ENCODE peak calls at places on chromosomes 7 and 10, in five cellular contexts. F is GM13977, S is foreskin fibroblast, R is MCF 10A, M is K562. J is an unnamed sample.

GRCh38 chr7:159156436-159157245 is 12.0 kb upstream of the VIPR2 start:
- DNase-seq in F (no peak), S (no peak), R (no peak), M (no peak), J (no peak)

GRCh38 chr7:32894171-32894570 is 2.6 kb upstream of the KBTBD2 start:
- DNase-seq in F (no peak), S (no peak), R (no peak), M (no peak), J (no peak)

GRCh38 chr7:8185907-8186306 is 76.1 kb downstream of the ICA1 start:
- DNase-seq in F (no peak), S (no peak), R (no peak), M (no peak), J (no peak)

GRCh38 chr10:80196270-80196949 is 8.9 kb downstream of the ANXA11 start:
- DNase-seq in F (no peak), S (peak; percentile 55), R (peak; percentile 93), M (no peak), J (no peak)

GRCh38 chr7:127666602-127667001 is 14.6 kb downstream of the SND1 start:
- DNase-seq in F (no peak), S (no peak), R (no peak), M (no peak), J (no peak)

GRCh38 chr10:17232276-17232987 is 4.4 kb downstream of the VIM start:
- DNase-seq in F (peak; percentile 46), S (no peak), R (no peak), M (no peak), J (peak; percentile 23)

GRCh38 chr10:818010-818409 is 113.5 kb downstream of the LARP4B start:
- DNase-seq in F (no peak), S (no peak), R (no peak), M (no peak), J (no peak)

GRCh38 chr10:13637303-13637856 is 50.6 kb downstream of the PRPF18 start:
- DNase-seq in F (no peak), S (no peak), R (no peak), M (no peak), J (no peak)

GRCh38 chr10:97468162-97468561 is 22.2 kb downstream of the ZDHHC16 start:
- DNase-seq in F (no peak), S (no peak), R (peak; percentile 50), M (no peak), J (no peak)

GRCh38 chr10:113958631-113959382 is 84.9 kb upstream of the ADRB1 start:
- DNase-seq in F (peak; percentile 25), S (peak; percentile 93), R (peak; percentile 75), M (no peak), J (peak; percentile 43)

DNA sequence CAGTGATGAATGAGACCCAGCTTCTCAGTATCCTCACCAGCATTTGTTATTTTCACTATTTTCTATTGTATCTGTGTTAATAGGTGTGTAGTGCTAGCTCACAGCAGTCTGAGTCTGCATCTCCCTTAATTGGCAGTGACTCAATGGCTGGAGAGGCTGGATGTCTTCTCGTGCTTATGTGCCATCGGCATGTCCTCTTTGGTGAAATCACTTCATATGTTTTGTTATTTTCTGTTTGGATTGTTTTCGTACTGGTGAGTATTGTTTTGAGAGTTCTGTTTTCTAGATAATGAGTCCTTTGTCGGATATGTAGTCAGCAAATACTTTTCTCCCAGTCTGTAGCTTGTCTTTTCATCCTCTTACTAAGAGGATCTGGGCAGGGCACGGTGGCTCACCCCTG is 66.1 kb downstream of the AMZ1 start:
- DNase-seq in F (no peak), S (no peak), R (no peak), M (no peak), J (no peak)
- TF ChIP-seq CTCF in F (no peak), S (no peak), R (no peak), M (no peak), J (no peak)

GRCh38 chr10:48978318-48978717 is 38.7 kb upstream of the LRRC18 start:
- DNase-seq in F (no peak), S (no peak), R (no peak), M (no peak), J (no peak)

GRCh38 chr10:48974757-48975156 is 35.1 kb upstream of the LRRC18 start:
- DNase-seq in F (no peak), S (no peak), R (no peak), M (no peak), J (no peak)

GRCh38 chr10:48973065-48973464 is 33.4 kb upstream of the LRRC18 start:
- DNase-seq in F (no peak), S (no peak), R (peak; percentile 57), M (no peak), J (no peak)

GRCh38 chr10:48981310-48981907 is 41.8 kb upstream of the LRRC18 start:
- DNase-seq in F (peak; percentile 68), S (peak; percentile 48), R (peak; percentile 63), M (peak; percentile 93), J (peak; percentile 78)

GRCh38 chr10:48976208-48976607 is 36.6 kb upstream of the LRRC18 start:
- DNase-seq in F (no peak), S (peak; percentile 5), R (peak; percentile 58), M (peak; percentile 32), J (no peak)
- TF ChIP-seq CTCF in F (peak; percentile 27), S (peak; percentile 14), R (no peak), M (peak; percentile 65), J (no peak)

GRCh38 chr10:100824886-100825285 is 79.5 kb downstream of the PAX2 start:
- DNase-seq in F (no peak), S (no peak), R (no peak), M (no peak), J (no peak)
- TF ChIP-seq CTCF in F (no peak), S (no peak), R (no peak), M (no peak), J (no peak)

GRCh38 chr10:30384051-30384674 is 35.1 kb upstream of the MTPAP start:
- DNase-seq in F (no peak), S (no peak), R (no peak), M (no peak), J (no peak)

GRCh38 chr10:30386801-30387588 is 37.9 kb upstream of the MTPAP start:
- DNase-seq in F (no peak), S (no peak), R (peak; percentile 73), M (no peak), J (no peak)

GRCh38 chr10:30383366-30383765 is 34.3 kb upstream of the MTPAP start:
- DNase-seq in F (no peak), S (peak; percentile 78), R (no peak), M (no peak), J (no peak)

GRCh38 chr10:30387646-30388243 is 38.7 kb upstream of the MTPAP start:
- DNase-seq in F (no peak), S (peak; percentile 43), R (peak; percentile 90), M (no peak), J (no peak)

DNA sequence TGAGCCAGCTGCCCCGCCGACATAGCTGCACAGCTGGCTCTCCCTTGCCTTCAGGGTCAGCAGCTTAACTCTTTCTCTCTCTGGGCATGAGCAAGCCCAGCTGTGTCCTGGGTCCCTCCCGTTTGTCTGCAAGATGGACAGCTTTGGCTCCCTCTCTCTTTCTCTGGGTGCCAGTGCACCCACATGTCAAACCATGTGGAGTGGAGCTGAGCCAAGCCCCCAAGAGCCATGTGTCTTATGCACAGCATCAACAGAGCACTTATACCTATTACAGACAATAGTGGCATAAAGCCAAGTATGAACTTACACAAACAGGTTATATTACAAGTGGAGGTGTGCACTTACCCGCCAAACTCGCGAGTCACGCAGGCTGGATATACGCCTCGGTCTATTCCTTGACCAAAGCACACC is 35.7 kb upstream of the MTPAP start:
- DNase-seq in F (peak; percentile 34), S (peak; percentile 56), R (peak; percentile 76), M (peak; percentile 26), J (peak; percentile 44)
- TF ChIP-seq CTCF in F (peak; percentile 40), S (peak; percentile 50), R (peak; percentile 46), M (peak; percentile 60), J (peak; percentile 38)